ENCODE peak calls at places on chromosomes 3 and 15, in ten cellular contexts. T is neural crest cell; G is WTC11; P is HepG2; M is left lung; U is mesothelial cell of epicardium; C is CD8-positive, alpha-beta T cell; L is psoas muscle; Q is pancreas; J is GM12878. F is an unnamed sample.

GRCh38 chr15:95615436-95615835 is 715.1 kb upstream of the NR2F2 start:
- DNase-seq in T (no peak), G (no peak), P (no peak), M (no peak), U (no peak), C (no peak), L (no peak), Q (no peak), J (no peak), F (no peak)

GRCh38 chr3:166199491-166199890 is 362.3 kb upstream of the BCHE start:
- DNase-seq in T (no peak), G (no peak), P (no peak), M (no peak), U (no peak), C (no peak), L (no peak), Q (no peak), J (no peak), F (no peak)

GRCh38 chr3:107938128-107938527 is 152.7 kb downstream of the CD47 start:
- DNase-seq in T (no peak), G (peak), P (peak), M (no peak), U (no peak), C (peak), L (no peak), Q (no peak), J (no peak), F (no peak)

GRCh38 chr3:136193273-136194043 is 2.7 kb downstream of the MSL2 start:
- DNase-seq in T (no peak), G (no peak), P (no peak), M (no peak), U (no peak), C (no peak), L (no peak), Q (no peak), J (no peak), F (no peak)

GRCh38 chr3:5186854-5187151 is 704 bp upstream of the EDEM1 start:
- DNase-seq in T (no peak), G (no peak), P (peak), M (no peak), U (no peak), C (no peak), L (no peak), Q (no peak), J (no peak), F (no peak)

GRCh38 chr3:146280859-146281258 is 30.0 kb upstream of the PLSCR4 start:
- DNase-seq in T (no peak), G (no peak), P (no peak), M (peak), U (no peak), C (no peak), L (no peak), Q (no peak), J (no peak), F (no peak)

GRCh38 chr3:174100744-174101143 is 703.2 kb downstream of the NLGN1 start:
- DNase-seq in T (no peak), G (no peak), P (no peak), M (no peak), U (no peak), C (no peak), L (no peak), Q (no peak), J (no peak), F (no peak)

GRCh38 chr15:61227269-61228024 is 1.7 kb downstream of the RORA start:
- DNase-seq in T (peak), G (peak), P (no peak), M (peak), U (no peak), C (no peak), L (peak), Q (peak), J (no peak), F (peak)

GRCh38 chr3:44892689-44893088 is 18.3 kb downstream of the TGM4 start:
- DNase-seq in T (no peak), G (no peak), P (no peak), M (no peak), U (no peak), C (no peak), L (no peak), Q (no peak), J (no peak), F (no peak)

GRCh38 chr3:10359761-10360161 is 38.8 kb upstream of the SEC13 start:
- DNase-seq in T (no peak), G (no peak), P (no peak), M (peak), U (no peak), C (no peak), L (no peak), Q (no peak), J (no peak), F (no peak)

GRCh38 chr15:34460451-34460850 is 22.8 kb upstream of the GOLGA8A start:
- DNase-seq in T (no peak), G (no peak), P (no peak), M (no peak), U (no peak), C (no peak), L (no peak), Q (no peak), J (no peak), F (no peak)

GRCh38 chr3:149958171-149958796 is 12.4 kb downstream of the PFN2 start:
- DNase-seq in T (no peak), G (no peak), P (no peak), M (no peak), U (no peak), C (no peak), L (no peak), Q (no peak), J (no peak), F (no peak)

GRCh38 chr15:67544475-67544874 is 2.0 kb downstream of the MAP2K5 start:
- DNase-seq in T (no peak), G (no peak), P (no peak), M (no peak), U (no peak), C (no peak), L (no peak), Q (no peak), J (no peak), F (no peak)

GRCh38 chr15:75145027-75145841 is 56.4 kb upstream of the C15orf39 start:
- DNase-seq in T (no peak), G (no peak), P (peak), M (no peak), U (no peak), C (no peak), L (no peak), Q (no peak), J (no peak), F (no peak)
- TF ChIP-seq CTCF in T (no peak), G (no peak), P (peak), M (no peak), U (no peak), C (no peak), L (no peak), Q (no peak), J (no peak), F (no peak)

GRCh38 chr15:73305331-73306211 is 63.2 kb downstream of the HCN4 start:
- DNase-seq in T (peak), G (peak), P (peak), M (no peak), U (no peak), C (no peak), L (no peak), Q (no peak), J (no peak), F (peak)
- TF ChIP-seq CTCF in T (peak), G (peak), P (peak), M (peak), U (no peak), C (no peak), L (no peak), Q (no peak), J (peak), F (peak)

GRCh38 chr15:101692799-101693198 is 31.5 kb downstream of the TARS3 start:
- DNase-seq in T (no peak), G (no peak), P (no peak), M (no peak), U (no peak), C (no peak), L (no peak), Q (no peak), J (no peak), F (no peak)
- TF ChIP-seq CTCF in T (no peak), G (no peak), P (no peak), M (no peak), U (no peak), C (no peak), L (no peak), Q (no peak), J (no peak), F (no peak)

GRCh38 chr15:80836991-80837390 is 57.8 kb downstream of the CEMIP start:
- DNase-seq in T (no peak), G (no peak), P (no peak), M (no peak), U (no peak), C (no peak), L (no peak), Q (no peak), J (no peak), F (no peak)

GRCh38 chr15:80834402-80834801 is 55.2 kb downstream of the CEMIP start:
- DNase-seq in T (no peak), G (no peak), P (no peak), M (no peak), U (no peak), C (no peak), L (no peak), Q (no peak), J (no peak), F (no peak)

GRCh38 chr15:80836223-80836622 is 57.1 kb downstream of the CEMIP start:
- DNase-seq in T (no peak), G (no peak), P (no peak), M (no peak), U (no peak), C (no peak), L (no peak), Q (no peak), J (no peak), F (no peak)

GRCh38 chr15:80834906-80835305 is 55.7 kb downstream of the CEMIP start:
- DNase-seq in T (no peak), G (no peak), P (no peak), M (no peak), U (no peak), C (no peak), L (no peak), Q (no peak), J (no peak), F (no peak)

GRCh38 chr15:80835338-80835737 is 56.2 kb downstream of the CEMIP start:
- DNase-seq in T (no peak), G (peak), P (peak), M (no peak), U (no peak), C (no peak), L (no peak), Q (no peak), J (no peak), F (no peak)
- TF ChIP-seq CTCF in T (peak), G (no peak), P (peak), M (no peak), U (no peak), C (no peak), L (no peak), Q (no peak), J (no peak), F (no peak)

DNA sequence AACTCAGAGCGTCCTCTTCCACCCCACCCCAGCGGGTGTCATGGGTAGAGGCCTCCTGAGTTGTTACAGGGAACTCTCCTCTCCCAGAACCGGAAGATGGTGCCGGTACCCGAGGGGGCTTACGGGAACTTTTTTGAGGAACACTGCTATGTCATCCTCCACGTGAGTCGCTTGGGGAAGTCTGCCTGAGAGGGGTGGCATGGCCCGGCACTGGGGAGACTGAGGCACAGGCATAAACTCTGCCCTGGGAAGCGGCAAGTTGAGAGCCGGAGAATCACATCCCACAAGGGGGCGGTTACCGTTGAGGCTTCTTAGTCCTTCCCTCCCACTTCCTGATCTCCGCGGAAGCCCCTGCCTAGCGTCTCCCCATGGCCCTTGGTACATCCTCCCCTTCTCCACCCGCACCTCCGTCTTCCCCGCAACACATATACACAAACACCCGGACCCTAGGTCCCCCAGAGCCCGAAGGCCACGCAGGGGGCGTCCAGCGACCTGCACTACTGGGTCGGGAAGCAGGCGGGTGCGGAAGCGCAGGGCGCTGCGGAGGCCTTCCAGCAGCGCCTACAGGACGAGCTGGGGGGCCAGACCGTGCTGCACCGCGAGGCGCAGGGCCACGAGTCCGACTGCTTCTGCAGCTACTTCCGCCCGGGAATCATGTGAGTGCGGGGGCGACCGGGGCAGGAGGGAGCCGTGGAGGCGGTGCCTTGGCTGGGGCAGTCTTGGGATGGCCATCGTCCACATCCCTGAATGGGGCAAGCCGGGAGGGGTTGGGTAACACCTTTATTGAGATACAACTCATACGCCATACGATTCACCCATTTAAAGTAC is 3.4 kb downstream of the VILL start:
- DNase-seq in T (no peak), G (peak), P (no peak), M (peak), U (peak), C (peak), L (peak), Q (peak), J (no peak), F (no peak)
- TF ChIP-seq CTCF in T (no peak), G (no peak), P (no peak), M (no peak), U (no peak), C (no peak), L (no peak), Q (no peak), J (no peak), F (no peak)

DNA sequence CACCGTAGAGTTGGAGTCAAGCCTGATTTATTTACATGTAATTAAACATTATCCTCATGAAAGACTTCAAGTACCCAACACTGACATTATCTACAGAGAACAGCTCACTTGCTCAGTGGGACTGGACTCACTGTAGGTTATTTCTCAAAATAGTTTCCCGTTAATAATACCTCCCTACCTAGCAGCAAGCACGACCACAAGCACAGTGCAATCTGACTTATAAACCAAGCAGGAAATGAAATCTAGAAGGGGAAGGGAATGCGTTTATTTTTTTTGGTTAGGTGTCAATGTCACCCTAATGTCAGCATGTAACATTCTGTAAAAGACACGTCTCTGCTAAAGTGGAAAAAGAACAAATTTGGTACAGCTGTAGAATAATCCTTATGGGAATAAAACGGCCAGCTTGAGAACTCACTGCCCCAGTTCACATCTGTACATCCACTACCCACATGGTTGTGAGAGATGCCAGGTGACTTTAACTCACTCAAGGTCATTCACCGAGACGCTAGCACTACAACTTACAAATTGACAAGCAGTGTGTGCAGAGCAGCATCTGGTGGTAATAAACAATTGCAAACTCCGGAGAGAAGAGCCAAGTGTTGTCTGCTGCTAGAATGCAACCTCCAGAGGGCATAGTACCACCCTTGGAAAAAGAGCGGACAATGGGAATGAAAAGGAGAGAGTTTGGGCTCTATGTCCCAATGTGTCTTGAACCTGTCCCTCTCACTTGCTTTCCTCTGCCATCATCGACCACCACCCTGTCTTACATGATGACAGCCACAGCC is 242.5 kb downstream of the CADPS start:
- DNase-seq in T (no peak), G (no peak), P (no peak), M (no peak), U (no peak), C (no peak), L (no peak), Q (no peak), J (no peak), F (no peak)
- TF ChIP-seq CTCF in T (no peak), G (no peak), P (no peak), M (no peak), U (no peak), C (no peak), L (no peak), Q (no peak), J (no peak), F (peak)

GRCh38 chr15:42027521-42027920 is 6.7 kb upstream of the PLA2G4E start:
- DNase-seq in T (no peak), G (no peak), P (no peak), M (no peak), U (no peak), C (no peak), L (no peak), Q (no peak), J (no peak), F (no peak)
- TF ChIP-seq CTCF in T (no peak), G (no peak), P (no peak), M (no peak), U (no peak), C (no peak), L (no peak), Q (no peak), J (no peak), F (no peak)